ENCODE peak calls at places on chromosomes 6 and 20, in seven cellular contexts. G, D, V, M, K, A and B are unnamed samples.

GRCh38 chr6:45808041-45808440 is 207.6 kb downstream of the CLIC5 start:
- DNase-seq in K (no peak), M (no peak), A (no peak), D (no peak), V (no peak), G (no peak), B (no peak)

GRCh38 chr6:1584996-1585668 is 24.6 kb upstream of the FOXC1 start:
- DNase-seq in M (no peak), V (no peak), G (no peak), A (peak), K (no peak), D (no peak), B (no peak)

GRCh38 chr6:80094017-80094416 is 12.5 kb upstream of the BCKDHB start:
- DNase-seq in G (no peak), D (peak), K (peak), M (no peak), V (peak), A (no peak), B (peak)

GRCh38 chr6:74731921-74732320 is 473.9 kb downstream of the COL12A1 start:
- DNase-seq in G (no peak), V (peak), K (no peak), M (no peak), D (peak), A (no peak), B (peak)

GRCh38 chr6:156949376-156949775 is 172.2 kb downstream of the ARID1B start:
- DNase-seq in D (peak), K (no peak), V (peak), M (peak), G (no peak), A (no peak), B (peak)

GRCh38 chr6:89936177-89936576 is 41.9 kb downstream of the GJA10 start:
- DNase-seq in A (no peak), G (no peak), M (no peak), V (no peak), K (no peak), D (no peak), B (no peak)

GRCh38 chr20:48846516-48847492 is 19.0 kb upstream of the PREX1 start:
- DNase-seq in K (no peak), D (peak), G (peak), V (no peak), A (peak), M (no peak), B (no peak)

GRCh38 chr6:34633256-34633655 is 63.3 kb downstream of the ILRUN start:
- DNase-seq in A (no peak), V (no peak), D (no peak), G (no peak), K (no peak), M (no peak), B (no peak)

GRCh38 chr6:170178561-170179477 is 112.1 kb downstream of the DLL1 start:
- DNase-seq in K (no peak), D (no peak), M (no peak), G (peak), A (peak), V (peak), B (no peak)

GRCh38 chr20:41577129-41578009 is 40.8 kb downstream of the CHD6 start:
- DNase-seq in V (no peak), K (no peak), A (no peak), M (no peak), D (no peak), G (no peak), B (no peak)

GRCh38 chr20:48733296-48733790 is 94.5 kb downstream of the PREX1 start:
- DNase-seq in D (peak), A (no peak), V (peak), K (no peak), M (no peak), G (no peak), B (peak)

GRCh38 chr20:44001667-44002596 is 87.3 kb downstream of the TOX2 start:
- DNase-seq in G (no peak), A (no peak), M (no peak), V (no peak), D (no peak), K (no peak), B (no peak)

GRCh38 chr20:45311589-45312211 is 3.6 kb upstream of the MATN4 start:
- DNase-seq in V (peak), K (no peak), D (peak), A (peak), G (peak), M (peak), B (peak)

GRCh38 chr20:34141293-34141692 is 29.2 kb upstream of the EIF2S2 start:
- DNase-seq in V (no peak), G (no peak), M (no peak), D (no peak), K (no peak), A (no peak), B (no peak)

GRCh38 chr6:16625319-16626240 is 135.7 kb downstream of the ATXN1 start:
- DNase-seq in M (no peak), G (no peak), D (no peak), K (no peak), A (no peak), V (peak), B (peak)

GRCh38 chr6:87753131-87753685 is 51.2 kb upstream of the AKIRIN2 start:
- DNase-seq in A (no peak), D (no peak), M (no peak), G (no peak), K (no peak), V (no peak), B (no peak)

GRCh38 chr6:87742106-87742505 is 40.1 kb upstream of the AKIRIN2 start:
- DNase-seq in A (no peak), G (no peak), K (no peak), D (no peak), V (no peak), M (no peak), B (peak)

GRCh38 chr6:87743454-87743853 is 41.4 kb upstream of the AKIRIN2 start:
- DNase-seq in A (no peak), K (no peak), G (no peak), D (no peak), V (no peak), M (no peak), B (no peak)

GRCh38 chr6:87745966-87746721 is 44.1 kb upstream of the AKIRIN2 start:
- DNase-seq in M (no peak), G (no peak), D (no peak), V (no peak), K (no peak), A (no peak), B (no peak)

DNA sequence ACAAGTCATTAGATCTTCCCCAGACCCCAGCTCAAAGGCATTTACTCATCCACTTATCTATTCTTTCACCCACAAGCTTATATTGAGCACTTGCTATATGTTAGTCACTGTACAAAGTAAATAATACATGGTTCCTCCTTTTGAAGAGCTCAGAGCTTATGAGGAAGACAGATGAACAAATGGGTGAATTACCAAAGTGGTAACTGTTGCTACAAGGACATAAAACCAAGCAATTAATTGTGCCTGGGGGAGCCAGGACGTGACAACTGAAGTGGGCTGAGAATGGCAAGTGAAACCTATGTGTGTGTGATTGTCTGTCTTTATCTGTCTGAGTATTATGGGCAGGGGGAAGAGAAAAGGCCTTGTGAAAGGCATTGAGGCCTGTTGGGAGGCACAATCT is 45.6 kb upstream of the AKIRIN2 start:
- DNase-seq in V (no peak), D (no peak), A (no peak), K (no peak), M (no peak), G (no peak), B (no peak)
- H3K23ac ChIP-seq in V (no peak), D (no peak), A (no peak), K (no peak), M (no peak), G (no peak), B (no peak)

DNA sequence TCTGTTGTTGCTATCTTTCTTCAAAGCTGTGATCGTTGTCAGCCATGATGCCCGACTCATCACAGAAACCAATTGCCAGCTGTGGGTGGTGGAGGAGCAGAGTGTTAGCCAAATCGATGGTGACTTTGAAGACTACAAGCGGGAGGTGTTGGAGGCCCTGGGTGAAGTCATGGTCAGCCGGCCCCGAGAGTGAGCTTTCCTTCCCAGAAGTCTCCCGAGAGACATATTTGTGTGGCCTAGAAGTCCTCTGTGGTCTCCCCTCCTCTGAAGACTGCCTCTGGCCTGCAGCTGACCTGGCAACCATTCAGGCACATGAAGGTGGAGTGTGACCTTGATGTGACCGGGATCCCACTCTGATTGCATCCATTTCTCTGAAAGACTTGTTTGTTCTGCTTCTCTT is 19.3 kb downstream of the ABCF1 start:
- DNase-seq in A (no peak), D (no peak), K (no peak), G (no peak), V (no peak), M (no peak), B (no peak)
- H3K9ac ChIP-seq in A (no peak), D (no peak), K (no peak), G (no peak), V (no peak), M (no peak), B (peak)

GRCh38 chr6:29760328-29760727 is 37.1 kb downstream of the HLA-F start:
- DNase-seq in G (peak), A (no peak), D (peak), K (no peak), V (no peak), M (no peak), B (no peak)

GRCh38 chr6:29764422-29765196 is 41.4 kb downstream of the HLA-F start:
- DNase-seq in D (no peak), M (no peak), G (peak), V (no peak), A (no peak), K (no peak), B (no peak)

GRCh38 chr6:29762781-29763214 is 39.6 kb downstream of the HLA-F start:
- DNase-seq in V (no peak), M (no peak), K (no peak), D (no peak), G (no peak), A (no peak), B (no peak)

GRCh38 chr6:29762051-29762450 is 38.8 kb downstream of the HLA-F start:
- DNase-seq in K (no peak), D (no peak), V (no peak), G (no peak), M (no peak), A (no peak), B (no peak)

GRCh38 chr6:29763491-29764289 is 40.5 kb downstream of the HLA-F start:
- DNase-seq in A (no peak), V (peak), D (no peak), M (no peak), G (no peak), K (no peak), B (no peak)
- H3K23ac ChIP-seq in A (no peak), V (no peak), D (no peak), M (no peak), G (no peak), K (no peak), B (no peak)

GRCh38 chr6:135012764-135013163 is 41.9 kb downstream of the HBS1L start:
- DNase-seq in V (peak), A (no peak), G (no peak), D (peak), K (no peak), M (no peak), B (no peak)

GRCh38 chr6:135006386-135006914 is 48.2 kb downstream of the HBS1L start:
- DNase-seq in K (no peak), V (peak), A (no peak), G (no peak), M (no peak), D (no peak), B (no peak)

GRCh38 chr6:135008941-135009290 is 45.7 kb downstream of the HBS1L start:
- DNase-seq in A (no peak), V (no peak), M (no peak), K (no peak), D (no peak), G (no peak), B (no peak)

GRCh38 chr6:135012349-135012748 is 42.3 kb downstream of the HBS1L start:
- DNase-seq in K (no peak), A (no peak), M (no peak), V (no peak), D (no peak), G (no peak), B (no peak)

GRCh38 chr6:135008072-135008940 is 46.3 kb downstream of the HBS1L start:
- DNase-seq in D (no peak), G (no peak), V (no peak), M (no peak), A (no peak), K (no peak), B (no peak)
- H3K9ac ChIP-seq in D (no peak), G (no peak), V (no peak), M (no peak), A (no peak), K (no peak), B (no peak)

GRCh38 chr6:39433630-39434029 is 111.1 kb upstream of the KCNK16 start:
- DNase-seq in G (no peak), V (no peak), D (no peak), M (no peak), K (no peak), A (peak), B (no peak)
- H3K23ac ChIP-seq in G (no peak), V (no peak), D (no peak), M (no peak), K (no peak), A (no peak), B (no peak)

GRCh38 chr6:151391021-151391470 is 313 bp downstream of the ZBTB2 start:
- DNase-seq in K (peak), A (no peak), D (peak), G (peak), V (peak), M (peak), B (peak)
- H3K9ac ChIP-seq in K (peak), A (peak), D (peak), G (peak), V (peak), M (peak), B (peak)

GRCh38 chr6:159259726-159260125 is 90.5 kb downstream of the FNDC1 start:
- DNase-seq in K (no peak), G (no peak), D (no peak), M (no peak), A (no peak), V (no peak), B (no peak)

GRCh38 chr6:159256128-159256527 is 86.9 kb downstream of the FNDC1 start:
- DNase-seq in D (no peak), V (no peak), K (no peak), M (no peak), G (no peak), A (no peak), B (no peak)

GRCh38 chr6:159267165-159267564 is 98.0 kb downstream of the FNDC1 start:
- DNase-seq in G (no peak), K (peak), D (peak), M (no peak), A (peak), V (no peak), B (no peak)

GRCh38 chr6:159257846-159258245 is 88.6 kb downstream of the FNDC1 start:
- DNase-seq in G (no peak), M (peak), D (no peak), K (no peak), A (no peak), V (no peak), B (no peak)

DNA sequence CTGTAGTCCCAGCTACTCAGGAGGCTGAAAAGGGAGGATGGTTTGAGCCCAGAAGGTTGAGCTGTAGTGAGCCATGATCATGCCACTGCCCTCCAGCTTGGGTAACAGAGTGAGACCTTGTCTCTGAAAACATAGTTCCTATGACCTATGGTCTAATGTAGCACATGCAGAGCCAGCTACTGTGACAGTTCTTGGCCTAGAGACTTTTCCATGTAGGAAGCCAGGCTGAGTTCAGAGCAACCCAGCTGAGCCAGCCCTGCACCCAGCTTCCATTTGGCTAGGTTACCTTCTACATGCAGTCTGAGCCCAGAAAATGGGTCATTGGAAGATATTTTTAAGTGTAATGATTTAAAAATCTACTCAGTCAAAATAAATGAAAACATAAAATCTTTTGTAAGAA is 92.8 kb downstream of the FNDC1 start:
- DNase-seq in V (no peak), K (no peak), G (no peak), M (no peak), A (no peak), D (no peak), B (no peak)
- H3K23ac ChIP-seq in V (no peak), K (no peak), G (no peak), M (peak), A (no peak), D (no peak), B (no peak)

DNA sequence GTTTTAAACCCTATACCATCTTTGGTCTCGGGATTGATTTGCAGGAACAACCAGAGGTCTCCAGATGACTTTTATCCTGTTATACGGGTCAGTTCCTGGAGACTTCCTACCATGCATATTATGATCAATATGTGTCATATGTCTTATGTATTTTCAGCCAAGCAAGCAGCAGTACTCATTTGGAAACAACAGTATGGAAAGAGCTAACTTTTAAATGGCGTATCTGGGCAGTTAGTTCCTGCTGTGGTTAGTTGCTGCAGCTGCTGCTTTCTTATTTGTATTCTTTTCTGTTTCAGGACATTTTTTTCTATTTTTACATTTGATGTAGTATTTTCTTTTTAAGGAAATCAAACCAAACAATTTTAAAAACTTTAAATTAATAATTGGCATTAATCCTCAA is 207.5 kb downstream of the MANEA start:
- DNase-seq in D (no peak), K (no peak), V (no peak), A (no peak), G (no peak), M (no peak), B (no peak)
- H3K9ac ChIP-seq in D (no peak), K (no peak), V (no peak), A (no peak), G (no peak), M (no peak), B (no peak)

GRCh38 chr20:36036688-36037087 is 68.3 kb downstream of the CNBD2 start:
- DNase-seq in D (peak), K (no peak), V (no peak), A (no peak), M (no peak), G (no peak), B (no peak)
- H3K23ac ChIP-seq in D (no peak), K (no peak), V (no peak), A (no peak), M (no peak), G (no peak), B (no peak)

GRCh38 chr6:131574133-131574532 is 1.1 kb downstream of the ARG1 start:
- DNase-seq in M (no peak), G (no peak), A (no peak), V (no peak), D (no peak), K (no peak), B (no peak)
- H3K9ac ChIP-seq in M (no peak), G (no peak), A (no peak), V (no peak), D (no peak), K (no peak), B (no peak)